ENCODE peak calls at places on chromosomes 12 and 14, in eight cellular contexts. J is NCI-H146; H is H7; C is activated CD4-positive, alpha-beta T cell treated with anti-CD3 and anti-CD28 coated beads, Interleukin-2, amount 10 ng/mL, durations not matched to agents 7 days and 5 days; F is LHCN-M2; I is hypothalamus; X is stimulated activated CD8-positive, alpha-beta memory T cell treated with anti-CD3 and anti-CD28 coated beads, Interleukin-15, amount 100 ng/mL, for 24 hours; A is PC-3. Y is an unnamed sample.

GRCh38 chr12:48015954-48016353 is 11.7 kb upstream of the COL2A1 start:
- DNase-seq in A (no peak), H (no peak), X (no peak), C (no peak), F (no peak), J (no peak), I (no peak), Y (no peak)

GRCh38 chr12:53867216-53868012 is 71.2 kb upstream of the HOXC13 start:
- DNase-seq in H (peak), F (peak), X (no peak), C (no peak), I (no peak), J (no peak), A (peak), Y (no peak)

GRCh38 chr14:54322668-54323380 is 74.0 kb upstream of the CDKN3 start:
- DNase-seq in X (no peak), F (no peak), H (no peak), J (peak), I (no peak), C (no peak), A (no peak), Y (no peak)

GRCh38 chr12:121114019-121114639 is 18.5 kb upstream of the P2RX7 start:
- DNase-seq in F (peak), C (no peak), H (no peak), J (no peak), A (no peak), I (no peak), X (no peak), Y (no peak)

GRCh38 chr12:19757317-19757877 is 318.1 kb downstream of the AEBP2 start:
- DNase-seq in I (no peak), J (peak), H (peak), X (no peak), A (peak), C (no peak), F (peak), Y (no peak)

GRCh38 chr14:84825481-84825880 is 704.5 kb upstream of the FLRT2 start:
- DNase-seq in X (no peak), F (no peak), A (peak), H (no peak), I (no peak), J (no peak), C (no peak), Y (no peak)

GRCh38 chr12:131506426-131506825 is 204.5 kb upstream of the SFSWAP start:
- DNase-seq in H (no peak), A (no peak), J (no peak), C (no peak), F (no peak), X (no peak), I (no peak), Y (no peak)

GRCh38 chr12:63857771-63858670 is 13.5 kb downstream of the SRGAP1 start:
- DNase-seq in I (no peak), A (no peak), J (no peak), H (no peak), F (peak), X (no peak), C (no peak), Y (no peak)

Y was measured in occipital lobe.